ENCODE peak calls at places on chromosomes 7 and 10, in nine cellular contexts. G is cardiac fibroblast, U is lung, W is heart left ventricle, R is body of pancreas, B is PC-3, H is endothelial cell, C is AG09319, T is ovary. Y is an unnamed sample.

GRCh38 chr7:123936388-123936787 is 11.3 kb downstream of the SPAM1 start:
- DNase-seq in C (no peak), B (no peak), H (no peak), W (no peak), U (no peak), T (no peak), G (no peak), R (no peak), Y (no peak)

GRCh38 chr10:49632406-49633317 is 18.8 kb downstream of the CHAT start:
- DNase-seq in U (no peak), R (no peak), W (no peak), H (no peak), T (peak; percentile 10), C (no peak), B (peak; percentile 63), G (peak; percentile 42), Y (no peak)

GRCh38 chr7:28708458-28708951 is 249.6 kb downstream of the TRIL start:
- DNase-seq in W (no peak), H (no peak), G (no peak), R (no peak), C (no peak), B (no peak), T (no peak), U (no peak), Y (no peak)

GRCh38 chr10:12484945-12485805 is 135.8 kb downstream of the CAMK1D start:
- DNase-seq in T (no peak), W (peak; percentile 49), B (no peak), G (peak; percentile 33), R (peak; percentile 64), U (no peak), C (no peak), H (no peak), Y (no peak)

GRCh38 chr7:7938471-7938870 is 30.1 kb upstream of the GLCCI1 start:
- DNase-seq in G (no peak), C (no peak), U (no peak), B (no peak), H (no peak), W (no peak), R (no peak), T (no peak), Y (no peak)

GRCh38 chr7:80588591-80588990 is 49.9 kb upstream of the CD36 start:
- DNase-seq in T (no peak), H (no peak), C (no peak), U (no peak), W (no peak), G (peak; percentile 33), B (peak; percentile 54), R (no peak), Y (no peak)

GRCh38 chr10:72084094-72084459 is 4.3 kb downstream of the SPOCK2 start:
- DNase-seq in G (no peak), C (no peak), B (no peak), W (no peak), T (no peak), R (no peak), U (no peak), H (no peak), Y (peak; percentile 79)

GRCh38 chr10:116873134-116873533 is 23.8 kb downstream of the ENO4 start:
- DNase-seq in T (no peak), H (no peak), W (no peak), B (no peak), G (no peak), C (no peak), R (no peak), U (no peak), Y (no peak)

GRCh38 chr7:29281782-29282541 is 87.4 kb downstream of the CHN2 start:
- DNase-seq in U (no peak), C (no peak), H (no peak), B (no peak), T (no peak), W (peak; percentile 52), G (peak; percentile 60), R (no peak), Y (no peak)

DNA sequence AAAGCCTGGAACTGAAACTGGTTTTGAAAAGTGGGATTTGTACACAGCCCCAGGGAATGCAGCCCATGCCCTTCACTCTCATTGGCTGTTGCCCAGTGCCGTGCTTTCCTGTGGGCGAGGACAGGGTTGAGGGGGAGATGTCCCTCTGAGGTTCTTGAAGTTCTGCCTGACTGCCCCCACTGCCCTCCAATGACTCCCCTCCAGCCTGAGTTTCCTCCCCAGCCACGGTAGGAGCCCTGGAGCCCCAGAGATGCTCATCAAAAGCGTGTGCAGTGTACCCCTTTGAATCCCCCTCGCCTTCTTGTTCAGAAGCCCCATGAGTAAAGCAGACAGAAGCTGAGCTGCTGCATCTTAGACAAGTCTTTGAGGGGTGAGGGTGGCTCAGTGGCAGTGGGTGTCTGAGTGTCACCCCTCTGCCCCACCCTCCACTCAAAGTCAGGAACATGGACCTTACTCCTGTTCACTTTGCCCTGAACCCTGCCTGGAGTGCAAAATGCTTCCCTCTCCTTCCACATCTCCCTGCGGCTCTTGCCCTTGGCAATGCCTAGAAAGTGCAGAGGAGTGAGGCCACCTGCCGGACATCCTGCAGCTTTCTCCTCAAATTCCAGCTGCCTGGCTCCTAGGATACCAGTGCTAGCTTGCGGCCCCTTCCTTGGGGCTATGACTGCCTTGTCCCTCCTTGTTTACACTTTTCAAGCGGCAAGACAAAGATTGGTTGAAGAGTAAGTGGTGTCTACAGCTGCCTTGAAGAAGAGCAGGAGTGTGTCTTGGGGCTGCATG is 19.9 kb downstream of the FAM241B start:
- DNase-seq in G (no peak), W (no peak), U (no peak), T (no peak), R (no peak), H (no peak), B (peak; percentile 64), C (no peak), Y (no peak)
- TF ChIP-seq CTCF in G (no peak), W (no peak), U (no peak), T (no peak), R (no peak), H (no peak), B (peak; percentile 77), C (no peak), Y (peak; percentile 16)

GRCh38 chr7:35251606-35252310 is 2.1 kb downstream of the TBX20 start:
- DNase-seq in H (no peak), R (no peak), C (no peak), U (no peak), B (no peak), T (no peak), W (no peak), G (peak; percentile 43), Y (no peak)
- TF ChIP-seq CTCF in H (no peak), R (no peak), C (no peak), U (no peak), B (no peak), T (no peak), W (no peak), G (no peak), Y (no peak)

GRCh38 chr7:5287802-5288201 is 5.1 kb downstream of the SLC29A4 start:
- DNase-seq in B (no peak), T (no peak), G (no peak), H (no peak), W (no peak), U (no peak), R (no peak), C (no peak), Y (no peak)

GRCh38 chr7:5283421-5284303 is 919 bp downstream of the SLC29A4 start:
- DNase-seq in W (no peak), C (no peak), R (peak; percentile 40), T (peak; percentile 57), B (no peak), G (no peak), H (no peak), U (no peak), Y (no peak)

GRCh38 chr7:5286933-5287332 is 4.2 kb downstream of the SLC29A4 start:
- DNase-seq in G (no peak), R (no peak), T (no peak), H (no peak), U (no peak), C (no peak), B (no peak), W (no peak), Y (no peak)

GRCh38 chr7:5282464-5283316 is at the start of gene SLC29A4:
- DNase-seq in B (peak; percentile 19), U (no peak), W (peak; percentile 48), H (no peak), C (peak; percentile 2), G (no peak), R (peak; percentile 61), T (peak; percentile 52), Y (no peak)

DNA sequence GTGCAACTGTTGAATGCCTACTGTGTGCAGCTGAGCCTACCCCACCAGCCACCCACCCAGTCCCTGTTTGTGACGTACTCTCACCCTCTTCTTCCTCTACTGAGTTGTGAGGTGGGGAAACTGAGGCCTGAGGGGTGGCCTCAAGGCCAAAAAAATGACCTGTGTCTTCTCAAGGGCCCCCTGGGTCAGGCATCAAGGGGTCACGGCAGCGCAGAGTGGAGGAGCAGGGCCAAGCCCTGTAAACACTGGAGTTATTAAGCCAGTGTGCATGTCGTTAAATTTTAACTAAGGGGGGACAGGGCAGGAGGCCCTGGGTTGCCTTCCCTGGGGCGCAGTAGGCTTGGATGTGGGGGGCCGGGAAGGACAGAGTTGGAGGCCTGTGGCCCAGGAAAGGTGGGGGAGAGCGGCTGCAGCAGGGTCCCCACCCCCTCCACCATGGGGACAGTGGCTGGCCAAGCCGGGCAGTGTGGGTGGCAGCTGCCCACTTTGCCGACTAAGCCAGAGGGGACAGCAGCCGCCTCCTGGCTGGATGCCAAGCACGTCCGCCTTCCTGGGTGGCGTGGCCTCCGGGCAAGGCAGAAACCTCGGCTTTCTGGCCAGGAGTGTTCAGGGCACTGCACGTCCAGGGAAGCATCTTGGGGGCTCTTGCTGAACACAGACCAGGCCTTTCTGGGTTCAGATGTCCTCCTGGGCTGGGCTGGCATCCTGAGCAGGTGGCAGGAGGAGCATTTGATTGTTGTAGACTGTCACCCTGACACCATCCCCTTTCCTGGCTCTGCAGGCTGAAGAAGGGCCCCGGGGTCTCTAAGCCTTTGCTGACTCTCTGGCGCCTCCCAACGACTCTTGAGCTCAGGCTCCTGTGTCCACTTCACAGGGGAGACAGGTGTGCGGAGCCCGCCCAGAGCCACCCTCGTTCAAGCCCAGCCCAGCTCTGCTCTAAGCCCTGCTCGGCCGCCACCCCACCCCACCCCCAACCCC is 1.9 kb downstream of the SLC29A4 start:
- DNase-seq in C (no peak), R (peak; percentile 71), T (no peak), U (peak; percentile 33), H (peak; percentile 55), G (peak; percentile 15), W (no peak), B (peak; percentile 29), Y (peak; percentile 86)
- TF ChIP-seq CTCF in C (peak; percentile 23), R (no peak), T (no peak), U (no peak), H (no peak), G (peak; percentile 30), W (no peak), B (peak; percentile 31), Y (peak; percentile 41)

DNA sequence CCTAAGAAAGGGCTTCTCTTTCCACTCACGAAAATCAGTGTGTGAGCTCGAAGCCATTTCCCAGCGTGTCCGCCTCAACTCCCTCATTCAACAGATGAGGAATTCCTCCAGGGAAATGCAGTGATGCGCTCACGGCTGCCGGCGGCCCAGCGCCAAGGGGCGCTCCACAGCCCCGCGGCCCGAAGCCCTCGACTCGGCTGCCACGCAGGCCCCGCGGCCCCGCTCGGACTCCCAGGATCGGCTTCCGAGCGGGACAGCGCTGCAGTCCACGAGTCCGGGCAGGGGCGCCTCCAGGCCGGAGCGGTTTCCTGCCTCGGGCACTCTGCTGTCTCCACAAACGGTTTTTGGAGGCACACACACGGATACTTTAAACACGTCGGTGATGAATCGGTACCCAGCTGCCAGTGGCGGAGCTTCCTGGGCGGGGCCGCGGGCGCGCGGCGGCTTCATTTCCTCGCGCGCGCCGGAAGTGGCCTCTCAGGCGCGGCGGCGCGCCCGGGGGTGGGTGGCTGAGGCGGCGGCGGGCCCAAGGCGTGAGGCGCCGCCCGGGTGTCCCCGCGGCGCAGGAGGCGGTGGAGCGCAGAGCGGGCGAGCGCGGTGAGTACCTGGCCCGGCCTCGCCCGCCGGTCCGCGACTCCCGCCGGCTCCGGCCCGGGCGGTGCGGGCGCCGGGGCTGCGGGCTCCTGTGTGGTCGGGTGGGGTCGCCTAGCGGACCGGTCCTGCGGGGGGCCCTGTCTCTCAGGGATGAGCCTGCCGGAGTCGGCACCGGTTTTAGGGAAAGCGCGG is at the start of gene CSGALNACT2:
- DNase-seq in T (peak; percentile 91), H (peak; percentile 47), W (peak; percentile 87), B (peak; percentile 91), G (peak; percentile 90), R (peak; percentile 80), U (peak; percentile 85), C (peak; percentile 60), Y (peak; percentile 93)
- TF ChIP-seq CTCF in T (peak; percentile 11), H (no peak), W (no peak), B (peak; percentile 7), G (no peak), R (no peak), U (no peak), C (no peak), Y (no peak)